ENCODE peak calls at places on chromosomes 4 and X, in four cellular contexts. N, H, D and M are unnamed samples.

GRCh38 chr4:95180531-95181315 is 368.1 kb downstream of the UNC5C start:
- DNase-seq in D (no peak), N (no peak), H (no peak), M (no peak)

GRCh38 chr4:83113429-83113786 is 1.1 kb downstream of the PLAC8 start:
- DNase-seq in N (no peak), D (no peak), H (no peak), M (no peak)

GRCh38 chr4:102196221-102196620 is 149.1 kb downstream of the SLC39A8 start:
- DNase-seq in D (peak; percentile 29), H (no peak), N (no peak), M (no peak)

GRCh38 chr4:130080872-130081451 is 985.0 kb downstream of the C4orf33 start:
- DNase-seq in H (no peak), D (no peak), N (no peak), M (no peak)

GRCh38 chrX:10649286-10649685 is 28.9 kb upstream of the MID1 start:
- DNase-seq in H (no peak), N (no peak), D (no peak), M (no peak)

GRCh38 chr4:48329976-48330375 is 11.4 kb upstream of the SLAIN2 start:
- DNase-seq in N (no peak), D (peak; percentile 69), H (no peak), M (no peak)

GRCh38 chr4:109801895-109802319 is at the start of gene CFI:
- DNase-seq in D (peak; percentile 74), H (no peak), N (no peak), M (no peak)

GRCh38 chr4:141047228-141047884 is 85.9 kb downstream of the RNF150 start:
- DNase-seq in D (no peak), N (no peak), H (no peak), M (no peak)

GRCh38 chr4:156169011-156169410 is 215.3 kb upstream of the CTSO start:
- DNase-seq in N (peak; percentile 30), D (peak; percentile 63), H (peak; percentile 41), M (peak; percentile 4)

GRCh38 chr4:185634066-185634652 is 98.9 kb upstream of the PDLIM3 start:
- DNase-seq in H (no peak), D (peak; percentile 14), N (peak; percentile 8), M (no peak)

GRCh38 chr4:16418814-16419213 is 192.5 kb upstream of the TAPT1 start:
- DNase-seq in N (no peak), D (peak; percentile 96), H (no peak), M (no peak)

GRCh38 chr4:184385705-184386141 is 88.6 kb downstream of the IRF2 start:
- DNase-seq in H (no peak), D (no peak), N (no peak), M (no peak)

GRCh38 chrX:15515931-15516330 is 15.3 kb downstream of the BMX start:
- DNase-seq in N (no peak), D (no peak), H (no peak), M (no peak)

GRCh38 chr4:189787216-189788031 is 153.2 kb upstream of the FRG1 start:
- DNase-seq in N (no peak), D (no peak), H (no peak), M (no peak)